ENCODE peak calls at places on chromosomes 6 and 20, in ten cellular contexts. One of them, this sample, is unnamed.

GRCh38 chr20:14264869-14265268 is 72.5 kb downstream of the FLRT3 start:
- DNase-seq in cerebellar cortex: no peak
- DNase-seq in SW480: peak
- DNase-seq in GM12878: no peak
- DNase-seq in spleen: no peak
- DNase-seq in right cardiac atrium: no peak
- DNase-seq in endodermal cell: no peak
- DNase-seq in activated CD4-positive, alpha-beta T cell treated with anti-CD3 and anti-CD28 coated beads, Interleukin-2, amount 10 ng/mL, durations not matched to agents 7 days and 5 days: no peak
- DNase-seq in NCI-H510A treated with DMSO at 0.1 percent for 48 hours: peak
- DNase-seq in H9: no peak
- DNase-seq in this sample: peak

GRCh38 chr20:8353512-8353911 is 221.4 kb downstream of the PLCB1 start:
- DNase-seq in cerebellar cortex: no peak
- DNase-seq in SW480: no peak
- DNase-seq in GM12878: no peak
- DNase-seq in spleen: no peak
- DNase-seq in right cardiac atrium: no peak
- DNase-seq in endodermal cell: no peak
- DNase-seq in activated CD4-positive, alpha-beta T cell treated with anti-CD3 and anti-CD28 coated beads, Interleukin-2, amount 10 ng/mL, durations not matched to agents 7 days and 5 days: no peak
- DNase-seq in NCI-H510A treated with DMSO at 0.1 percent for 48 hours: no peak
- DNase-seq in H9: no peak
- DNase-seq in this sample: no peak

GRCh38 chr20:46002008-46002407 is 6.7 kb upstream of the MMP9 start:
- DNase-seq in cerebellar cortex: no peak
- DNase-seq in SW480: no peak
- DNase-seq in GM12878: no peak
- DNase-seq in spleen: no peak
- DNase-seq in right cardiac atrium: no peak
- DNase-seq in endodermal cell: no peak
- DNase-seq in activated CD4-positive, alpha-beta T cell treated with anti-CD3 and anti-CD28 coated beads, Interleukin-2, amount 10 ng/mL, durations not matched to agents 7 days and 5 days: no peak
- DNase-seq in NCI-H510A treated with DMSO at 0.1 percent for 48 hours: no peak
- DNase-seq in H9: no peak
- DNase-seq in this sample: no peak

GRCh38 chr6:170056329-170056728 is 234.5 kb downstream of the DLL1 start:
- DNase-seq in cerebellar cortex: no peak
- DNase-seq in SW480: peak
- DNase-seq in GM12878: no peak
- DNase-seq in spleen: peak
- DNase-seq in right cardiac atrium: no peak
- DNase-seq in endodermal cell: peak
- DNase-seq in activated CD4-positive, alpha-beta T cell treated with anti-CD3 and anti-CD28 coated beads, Interleukin-2, amount 10 ng/mL, durations not matched to agents 7 days and 5 days: no peak
- DNase-seq in NCI-H510A treated with DMSO at 0.1 percent for 48 hours: no peak
- DNase-seq in H9: no peak
- DNase-seq in this sample: no peak

GRCh38 chr6:9086331-9086730 is 651.0 kb upstream of the SLC35B3 start:
- DNase-seq in cerebellar cortex: no peak
- DNase-seq in SW480: no peak
- DNase-seq in GM12878: no peak
- DNase-seq in spleen: no peak
- DNase-seq in right cardiac atrium: no peak
- DNase-seq in endodermal cell: peak
- DNase-seq in activated CD4-positive, alpha-beta T cell treated with anti-CD3 and anti-CD28 coated beads, Interleukin-2, amount 10 ng/mL, durations not matched to agents 7 days and 5 days: no peak
- DNase-seq in NCI-H510A treated with DMSO at 0.1 percent for 48 hours: no peak
- DNase-seq in H9: no peak
- DNase-seq in this sample: no peak

GRCh38 chr6:30560930-30561329 is 3.8 kb downstream of the PRR3 start:
- DNase-seq in cerebellar cortex: no peak
- DNase-seq in SW480: no peak
- DNase-seq in GM12878: no peak
- DNase-seq in spleen: no peak
- DNase-seq in right cardiac atrium: no peak
- DNase-seq in endodermal cell: no peak
- DNase-seq in activated CD4-positive, alpha-beta T cell treated with anti-CD3 and anti-CD28 coated beads, Interleukin-2, amount 10 ng/mL, durations not matched to agents 7 days and 5 days: no peak
- DNase-seq in NCI-H510A treated with DMSO at 0.1 percent for 48 hours: no peak
- DNase-seq in H9: no peak
- DNase-seq in this sample: no peak

GRCh38 chr6:149964243-149965190 is 774 bp downstream of the ULBP1 start:
- DNase-seq in cerebellar cortex: peak
- DNase-seq in SW480: no peak
- DNase-seq in GM12878: no peak
- DNase-seq in spleen: no peak
- DNase-seq in right cardiac atrium: peak
- DNase-seq in endodermal cell: peak
- DNase-seq in activated CD4-positive, alpha-beta T cell treated with anti-CD3 and anti-CD28 coated beads, Interleukin-2, amount 10 ng/mL, durations not matched to agents 7 days and 5 days: peak
- DNase-seq in NCI-H510A treated with DMSO at 0.1 percent for 48 hours: no peak
- DNase-seq in H9: peak
- DNase-seq in this sample: no peak

GRCh38 chr20:23046431-23046830 is 3.0 kb downstream of the THBD start:
- DNase-seq in cerebellar cortex: no peak
- DNase-seq in SW480: no peak
- DNase-seq in GM12878: no peak
- DNase-seq in spleen: no peak
- DNase-seq in right cardiac atrium: no peak
- DNase-seq in endodermal cell: no peak
- DNase-seq in activated CD4-positive, alpha-beta T cell treated with anti-CD3 and anti-CD28 coated beads, Interleukin-2, amount 10 ng/mL, durations not matched to agents 7 days and 5 days: no peak
- DNase-seq in NCI-H510A treated with DMSO at 0.1 percent for 48 hours: peak
- DNase-seq in H9: no peak
- DNase-seq in this sample: no peak

GRCh38 chr6:150681992-150682391 is 82.3 kb downstream of the PLEKHG1 start:
- DNase-seq in cerebellar cortex: no peak
- DNase-seq in SW480: no peak
- DNase-seq in GM12878: no peak
- DNase-seq in spleen: no peak
- DNase-seq in right cardiac atrium: no peak
- DNase-seq in endodermal cell: no peak
- DNase-seq in activated CD4-positive, alpha-beta T cell treated with anti-CD3 and anti-CD28 coated beads, Interleukin-2, amount 10 ng/mL, durations not matched to agents 7 days and 5 days: no peak
- DNase-seq in NCI-H510A treated with DMSO at 0.1 percent for 48 hours: no peak
- DNase-seq in H9: no peak
- DNase-seq in this sample: no peak

GRCh38 chr6:15551798-15552197 is 111.0 kb downstream of the DTNBP1 start:
- DNase-seq in cerebellar cortex: no peak
- DNase-seq in SW480: no peak
- DNase-seq in GM12878: no peak
- DNase-seq in spleen: peak
- DNase-seq in right cardiac atrium: no peak
- DNase-seq in endodermal cell: peak
- DNase-seq in activated CD4-positive, alpha-beta T cell treated with anti-CD3 and anti-CD28 coated beads, Interleukin-2, amount 10 ng/mL, durations not matched to agents 7 days and 5 days: no peak
- DNase-seq in NCI-H510A treated with DMSO at 0.1 percent for 48 hours: peak
- DNase-seq in H9: no peak
- DNase-seq in this sample: peak

GRCh38 chr20:23446505-23446904 is 6.2 kb downstream of the CST11 start:
- DNase-seq in cerebellar cortex: peak
- DNase-seq in SW480: peak
- DNase-seq in GM12878: peak
- DNase-seq in spleen: peak
- DNase-seq in right cardiac atrium: peak
- DNase-seq in endodermal cell: peak
- DNase-seq in activated CD4-positive, alpha-beta T cell treated with anti-CD3 and anti-CD28 coated beads, Interleukin-2, amount 10 ng/mL, durations not matched to agents 7 days and 5 days: peak
- DNase-seq in NCI-H510A treated with DMSO at 0.1 percent for 48 hours: peak
- DNase-seq in H9: peak
- DNase-seq in this sample: peak

GRCh38 chr6:161407581-161407980 is 133.7 kb upstream of the AGPAT4 start:
- DNase-seq in cerebellar cortex: no peak
- DNase-seq in SW480: no peak
- DNase-seq in GM12878: peak
- DNase-seq in spleen: no peak
- DNase-seq in right cardiac atrium: no peak
- DNase-seq in endodermal cell: no peak
- DNase-seq in activated CD4-positive, alpha-beta T cell treated with anti-CD3 and anti-CD28 coated beads, Interleukin-2, amount 10 ng/mL, durations not matched to agents 7 days and 5 days: no peak
- DNase-seq in NCI-H510A treated with DMSO at 0.1 percent for 48 hours: no peak
- DNase-seq in H9: no peak
- DNase-seq in this sample: peak